ENCODE peak calls at places on chromosomes 7 and 10, in four cellular contexts. One of them, this sample, is unnamed.

GRCh38 chr7:82335927-82336326 is 107.7 kb downstream of the CACNA2D1 start:
- DNase-seq in aorta: no peak
- DNase-seq in NT2/D1: no peak
- DNase-seq in CD8-positive, alpha-beta T cell: no peak
- DNase-seq in this sample: peak

GRCh38 chr10:132596742-132597279 is 59.2 kb downstream of the INPP5A start:
- DNase-seq in CD8-positive, alpha-beta T cell: no peak
- DNase-seq in NT2/D1: no peak
- DNase-seq in aorta: no peak
- DNase-seq in this sample: no peak

GRCh38 chr7:36037121-36037662 is 115.9 kb upstream of the EEPD1 start:
- DNase-seq in NT2/D1: no peak
- DNase-seq in CD8-positive, alpha-beta T cell: no peak
- DNase-seq in aorta: peak
- DNase-seq in this sample: no peak

GRCh38 chr7:91556956-91557650 is 292.9 kb downstream of the FZD1 start:
- DNase-seq in CD8-positive, alpha-beta T cell: no peak
- DNase-seq in aorta: no peak
- DNase-seq in NT2/D1: no peak
- DNase-seq in this sample: no peak

GRCh38 chr10:46042527-46042926 is 3.5 kb downstream of the MSMB start:
- DNase-seq in NT2/D1: no peak
- DNase-seq in aorta: no peak
- DNase-seq in CD8-positive, alpha-beta T cell: no peak
- DNase-seq in this sample: no peak

GRCh38 chr7:143383642-143383957 is 2.5 kb downstream of the ZYX start:
- DNase-seq in CD8-positive, alpha-beta T cell: no peak
- DNase-seq in NT2/D1: no peak
- DNase-seq in aorta: no peak
- DNase-seq in this sample: no peak

GRCh38 chr7:17130281-17131059 is 168.0 kb upstream of the AHR start:
- DNase-seq in CD8-positive, alpha-beta T cell: no peak
- DNase-seq in NT2/D1: peak
- DNase-seq in aorta: no peak
- DNase-seq in this sample: no peak

GRCh38 chr7:44979481-44980392 is 922 bp upstream of the MYO1G start:
- DNase-seq in CD8-positive, alpha-beta T cell: no peak
- DNase-seq in NT2/D1: no peak
- DNase-seq in aorta: peak
- DNase-seq in this sample: no peak

GRCh38 chr10:131773989-131774343 is 126.8 kb upstream of the PPP2R2D start:
- DNase-seq in NT2/D1: no peak
- DNase-seq in CD8-positive, alpha-beta T cell: no peak
- DNase-seq in aorta: no peak
- DNase-seq in this sample: no peak

GRCh38 chr7:124310934-124311390 is 278.1 kb upstream of the TMEM229A start:
- DNase-seq in CD8-positive, alpha-beta T cell: no peak
- DNase-seq in NT2/D1: no peak
- DNase-seq in aorta: no peak
- DNase-seq in this sample: no peak

GRCh38 chr7:22647451-22648257 is 79.3 kb upstream of the IL6 start:
- DNase-seq in aorta: no peak
- DNase-seq in CD8-positive, alpha-beta T cell: no peak
- DNase-seq in NT2/D1: no peak
- DNase-seq in this sample: no peak

GRCh38 chr10:23081156-23081833 is 14.1 kb upstream of the MSRB2 start:
- DNase-seq in aorta: no peak
- DNase-seq in CD8-positive, alpha-beta T cell: no peak
- DNase-seq in NT2/D1: no peak
- DNase-seq in this sample: no peak

GRCh38 chr10:132347931-132348267 is 15.9 kb downstream of the LRRC27 start:
- DNase-seq in NT2/D1: no peak
- DNase-seq in aorta: no peak
- DNase-seq in CD8-positive, alpha-beta T cell: no peak
- DNase-seq in this sample: no peak

GRCh38 chr10:101446947-101447346 is 93.0 kb downstream of the BTRC start:
- DNase-seq in CD8-positive, alpha-beta T cell: no peak
- DNase-seq in aorta: no peak
- DNase-seq in NT2/D1: no peak
- DNase-seq in this sample: no peak

GRCh38 chr10:79189853-79190435 is 121.2 kb downstream of the ZMIZ1 start:
- DNase-seq in aorta: no peak
- DNase-seq in NT2/D1: no peak
- DNase-seq in CD8-positive, alpha-beta T cell: no peak
- DNase-seq in this sample: no peak

GRCh38 chr7:151631149-151631967 is 111.7 kb upstream of the RHEB start:
- DNase-seq in CD8-positive, alpha-beta T cell: peak
- DNase-seq in NT2/D1: no peak
- DNase-seq in aorta: no peak
- DNase-seq in this sample: peak

GRCh38 chr10:101843032-101843991 is at the start of gene KCNIP2:
- DNase-seq in CD8-positive, alpha-beta T cell: no peak
- DNase-seq in NT2/D1: peak
- DNase-seq in aorta: no peak
- DNase-seq in this sample: peak

GRCh38 chr10:89887830-89888229 is 186.4 kb downstream of the KIF20B start:
- DNase-seq in aorta: peak
- DNase-seq in NT2/D1: no peak
- DNase-seq in CD8-positive, alpha-beta T cell: no peak
- DNase-seq in this sample: no peak

GRCh38 chr7:1248077-1248458 is 15.4 kb downstream of the UNCX start:
- DNase-seq in aorta: no peak
- DNase-seq in NT2/D1: no peak
- DNase-seq in CD8-positive, alpha-beta T cell: no peak
- DNase-seq in this sample: no peak

GRCh38 chr7:68176974-68177373 is 1180.3 kb downstream of the TYW1 start:
- DNase-seq in NT2/D1: peak
- DNase-seq in CD8-positive, alpha-beta T cell: no peak
- DNase-seq in aorta: no peak
- DNase-seq in this sample: no peak

GRCh38 chr7:81025360-81025759 is 106.5 kb upstream of the SEMA3C start:
- DNase-seq in NT2/D1: no peak
- DNase-seq in CD8-positive, alpha-beta T cell: no peak
- DNase-seq in aorta: no peak
- DNase-seq in this sample: no peak

DNA sequence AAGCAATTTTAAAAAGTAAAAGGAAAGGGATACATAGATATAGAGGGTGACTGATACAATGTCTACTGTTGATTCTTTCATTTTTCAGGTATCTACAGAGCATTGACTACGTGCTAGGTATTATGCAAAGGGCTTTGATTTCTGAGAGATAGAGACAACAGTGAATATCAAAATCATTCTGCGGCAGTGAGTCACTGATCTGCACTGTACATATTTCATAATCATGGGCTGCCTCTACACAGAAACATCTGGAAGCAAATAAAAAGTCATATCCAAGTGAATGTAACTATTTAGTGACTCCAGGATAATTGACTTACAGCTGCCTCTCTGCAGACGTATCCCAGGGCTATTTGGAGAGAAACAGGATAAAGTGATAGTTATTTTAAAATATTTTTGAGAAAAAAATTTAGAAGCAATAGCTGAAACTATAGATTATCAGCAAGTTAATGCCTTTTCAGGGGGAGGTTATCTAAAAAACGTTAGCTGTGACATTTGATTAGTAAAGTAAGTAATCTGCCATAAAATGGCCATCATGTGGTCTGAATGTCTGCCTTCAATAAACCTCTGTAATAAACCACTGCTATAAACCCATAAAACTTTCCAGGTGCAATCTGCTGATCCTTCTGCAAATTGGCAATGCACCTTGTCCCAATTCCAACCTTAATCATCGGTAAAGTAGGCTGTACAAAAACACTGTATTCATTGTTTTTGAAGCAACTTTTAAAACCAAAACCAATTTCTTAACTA is 43.7 kb downstream of the CPXM2 start:
- DNase-seq in CD8-positive, alpha-beta T cell: no peak
- DNase-seq in aorta: no peak
- DNase-seq in NT2/D1: no peak
- DNase-seq in this sample: no peak
- H3K4me3 ChIP-seq in CD8-positive, alpha-beta T cell: no peak
- H3K4me3 ChIP-seq in aorta: no peak
- H3K4me3 ChIP-seq in NT2/D1: no peak
- H3K4me3 ChIP-seq in this sample: no peak

DNA sequence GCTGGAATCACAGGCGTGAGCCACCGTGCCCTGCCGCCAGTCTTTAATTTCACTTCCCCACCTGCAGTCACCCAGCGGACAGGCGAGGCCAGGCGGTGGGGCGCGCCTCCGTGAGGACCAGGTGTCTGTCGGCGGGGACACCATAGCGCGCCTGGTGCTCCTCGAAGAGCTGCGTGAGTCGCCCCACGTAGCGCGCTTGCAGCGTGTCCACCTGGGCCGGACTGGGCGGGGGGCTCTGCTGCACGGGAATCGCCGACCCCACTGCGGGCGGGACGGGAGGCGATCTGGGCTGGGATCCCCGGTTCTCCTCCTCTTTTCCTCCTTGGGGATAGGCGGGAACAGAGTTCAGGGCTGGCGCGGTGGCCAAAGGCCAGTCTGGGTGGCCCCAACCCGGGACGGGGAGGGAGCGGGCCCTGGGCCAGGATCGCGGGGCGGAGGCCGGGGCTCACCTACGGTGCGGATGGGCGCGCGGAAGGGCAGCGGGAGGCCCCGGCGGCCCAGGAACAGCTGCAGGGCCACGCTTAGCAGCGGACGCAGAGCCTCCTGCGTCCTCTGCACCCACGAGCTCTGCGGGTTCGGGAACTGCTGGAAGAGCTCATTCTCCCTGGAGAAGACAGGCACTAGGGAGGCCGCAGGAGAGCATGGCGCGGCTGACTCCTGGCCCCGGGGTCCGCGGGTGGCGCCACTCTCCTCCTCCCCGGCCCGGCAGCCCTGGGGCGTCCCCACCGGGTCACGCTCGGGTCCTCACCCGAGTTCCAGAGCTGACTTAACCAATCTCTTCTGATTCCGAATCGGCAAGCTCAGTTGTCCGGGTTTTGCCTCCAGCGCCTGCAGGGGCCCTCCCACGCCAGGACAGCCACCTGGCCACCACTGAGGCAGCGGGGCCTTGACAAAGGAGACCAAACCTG is 1.1 kb upstream of the MOGAT3 start:
- DNase-seq in aorta: no peak
- DNase-seq in CD8-positive, alpha-beta T cell: no peak
- DNase-seq in NT2/D1: no peak
- DNase-seq in this sample: no peak
- H3K4me3 ChIP-seq in aorta: no peak
- H3K4me3 ChIP-seq in CD8-positive, alpha-beta T cell: no peak
- H3K4me3 ChIP-seq in NT2/D1: no peak
- H3K4me3 ChIP-seq in this sample: no peak

DNA sequence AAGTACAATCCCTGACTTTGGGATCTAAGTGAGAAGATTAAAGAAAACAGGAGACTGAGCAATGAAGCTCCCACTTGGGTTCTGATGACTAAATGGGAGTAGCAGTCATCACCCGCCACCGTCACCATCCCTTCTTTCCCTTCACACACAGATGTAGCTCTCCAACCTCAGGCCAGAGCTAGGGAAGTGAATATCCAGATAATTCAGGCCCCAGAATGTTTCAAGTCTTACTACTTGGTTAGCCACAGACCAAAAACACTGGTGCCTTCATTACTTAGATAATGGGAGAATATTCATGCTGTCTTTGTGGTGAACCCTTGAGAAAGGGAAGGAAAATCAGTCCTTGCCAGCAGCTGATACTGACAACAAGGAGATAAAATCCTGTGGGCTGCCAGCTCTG is 100.7 kb downstream of the OSBPL3 start:
- DNase-seq in aorta: no peak
- DNase-seq in NT2/D1: no peak
- DNase-seq in CD8-positive, alpha-beta T cell: no peak
- DNase-seq in this sample: no peak
- H3K4me3 ChIP-seq in aorta: no peak
- H3K4me3 ChIP-seq in NT2/D1: no peak
- H3K4me3 ChIP-seq in CD8-positive, alpha-beta T cell: no peak
- H3K4me3 ChIP-seq in this sample: no peak

DNA sequence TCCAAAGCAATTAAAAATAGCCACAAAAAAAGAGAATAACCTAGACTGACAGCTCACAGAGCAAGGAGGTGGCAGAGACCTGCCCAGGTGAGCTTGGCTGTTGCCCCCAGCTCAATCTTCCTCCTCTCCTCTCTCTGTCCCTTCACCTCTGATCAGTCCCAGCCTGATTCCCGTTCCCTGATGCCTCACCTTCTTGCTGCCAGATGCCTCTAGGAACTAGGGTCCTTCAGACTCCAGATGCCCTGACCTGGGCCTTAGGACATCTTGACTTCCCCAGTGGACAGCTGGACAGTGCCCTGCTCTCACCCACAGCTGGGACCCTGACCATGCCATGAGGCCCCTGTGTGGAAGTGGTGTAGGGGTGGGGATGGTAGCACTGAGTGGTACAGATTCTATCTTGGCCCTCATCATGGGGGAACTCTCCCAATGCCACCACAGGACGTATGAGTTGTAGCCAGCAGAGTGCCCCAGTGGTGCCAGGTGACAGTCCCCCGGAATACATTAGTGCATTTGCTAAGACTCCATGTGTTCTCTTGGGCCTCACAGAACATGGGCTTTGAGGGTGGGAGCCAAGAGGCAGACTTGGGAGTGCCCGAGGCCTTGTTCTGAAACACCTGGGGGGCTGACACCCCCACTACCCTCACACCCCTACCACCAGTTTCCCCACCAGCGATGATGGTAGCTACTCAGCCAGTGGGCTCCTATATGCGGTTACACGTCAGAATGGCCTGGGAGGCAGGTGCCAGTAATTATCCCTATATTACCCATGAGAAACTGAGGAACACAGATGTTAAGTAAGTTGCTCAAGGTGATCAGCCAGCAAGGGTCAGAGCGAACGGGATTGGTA is 2.0 kb downstream of the DEPP1 start:
- DNase-seq in CD8-positive, alpha-beta T cell: no peak
- DNase-seq in aorta: peak
- DNase-seq in NT2/D1: no peak
- DNase-seq in this sample: no peak
- H3K4me3 ChIP-seq in CD8-positive, alpha-beta T cell: no peak
- H3K4me3 ChIP-seq in aorta: peak
- H3K4me3 ChIP-seq in NT2/D1: no peak
- H3K4me3 ChIP-seq in this sample: no peak

DNA sequence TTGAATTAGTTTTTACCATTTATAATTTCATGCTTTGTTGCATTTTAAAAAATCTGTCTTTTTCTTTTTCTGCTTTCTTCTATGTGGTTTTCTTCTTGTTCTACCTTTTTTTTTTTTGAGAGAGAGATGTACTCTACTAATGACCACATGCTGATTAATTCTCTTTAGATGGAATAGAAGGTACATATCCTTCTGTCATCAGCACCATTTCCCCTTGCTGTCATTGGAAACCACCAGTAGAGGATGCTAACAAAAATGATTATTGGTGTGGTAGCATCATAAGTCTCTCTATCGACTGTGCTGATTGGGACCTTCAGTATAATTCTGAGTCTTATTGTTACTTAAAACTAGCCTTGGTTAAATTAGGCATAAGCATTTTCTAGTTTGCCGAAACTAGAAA is 3.6 kb downstream of the ZEB1 start:
- DNase-seq in CD8-positive, alpha-beta T cell: no peak
- DNase-seq in aorta: no peak
- DNase-seq in NT2/D1: no peak
- DNase-seq in this sample: no peak
- H3K4me3 ChIP-seq in CD8-positive, alpha-beta T cell: no peak
- H3K4me3 ChIP-seq in aorta: no peak
- H3K4me3 ChIP-seq in NT2/D1: no peak
- H3K4me3 ChIP-seq in this sample: no peak